ENCODE peak calls at places on chromosomes 12 and 14, in four cellular contexts. J, H, A and U are unnamed samples.

GRCh38 chr12:45458854-45459807 is 243.2 kb downstream of the ANO6 start:
- DNase-seq in J (no peak), H (peak; percentile 53), A (no peak), U (no peak)

GRCh38 chr14:97456958-97457357 is 659.8 kb downstream of the VRK1 start:
- DNase-seq in J (no peak), H (no peak), A (no peak), U (no peak)

GRCh38 chr12:111927346-111927745 is 85.3 kb downstream of the MAPKAPK5 start:
- DNase-seq in J (no peak), H (no peak), A (no peak), U (no peak)

GRCh38 chr14:28766505-28767238 is at the start of gene FOXG1:
- DNase-seq in J (no peak), H (peak; percentile 76), A (no peak), U (peak; percentile 62)

GRCh38 chr12:13178568-13179158 is 17.9 kb upstream of the EMP1 start:
- DNase-seq in J (no peak), H (no peak), A (no peak), U (no peak)

GRCh38 chr14:75568791-75569190 is 9.6 kb upstream of the FLVCR2 start:
- DNase-seq in J (no peak), H (no peak), A (no peak), U (no peak)

GRCh38 chr12:25427328-25428249 is 125.5 kb downstream of the LMNTD1 start:
- DNase-seq in J (no peak), H (no peak), A (no peak), U (no peak)

GRCh38 chr12:53952335-53952694 is 2.4 kb upstream of the HOXC12 start:
- DNase-seq in J (no peak), H (no peak), A (no peak), U (no peak)

GRCh38 chr12:132338311-132338710 is 8.9 kb upstream of the GALNT9 start:
- DNase-seq in J (no peak), H (no peak), A (no peak), U (no peak)

GRCh38 chr14:56789955-56790354 is 20.3 kb downstream of the OTX2 start:
- DNase-seq in J (no peak), H (no peak), A (no peak), U (no peak)
- TF ChIP-seq CTCF in J (no peak), H (no peak), A (no peak), U (no peak)

DNA sequence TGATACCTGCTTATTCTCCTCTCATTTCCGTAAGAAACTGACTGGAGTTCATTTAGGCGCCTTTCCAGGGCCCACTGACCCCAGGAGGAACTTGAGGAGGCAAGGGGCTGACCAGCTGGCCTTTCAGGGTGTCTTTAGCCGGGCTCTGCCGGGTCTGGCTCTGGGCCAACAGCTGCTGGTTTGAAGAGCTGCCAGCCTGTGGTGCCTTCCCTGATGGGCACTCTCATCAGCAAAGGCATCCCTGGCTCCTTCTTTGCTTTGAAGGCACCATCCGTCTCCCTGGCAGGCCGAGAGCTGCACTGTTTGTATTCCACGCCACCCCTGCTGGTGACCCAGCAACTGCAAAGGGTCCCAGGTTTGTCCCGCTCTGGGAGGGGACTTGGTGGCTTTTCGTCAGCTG is 42.0 kb downstream of the IQSEC3 start:
- DNase-seq in J (peak; percentile 32), H (no peak), A (no peak), U (no peak)
- TF ChIP-seq CTCF in J (no peak), H (no peak), A (no peak), U (no peak)

GRCh38 chr12:108099778-108100177 is 29.3 kb upstream of the WSCD2 start:
- DNase-seq in J (no peak), H (no peak), A (no peak), U (no peak)

GRCh38 chr12:108101605-108102175 is 27.4 kb upstream of the WSCD2 start:
- DNase-seq in J (no peak), H (no peak), A (no peak), U (peak; percentile 20)

GRCh38 chr12:108097160-108097911 is 31.8 kb upstream of the WSCD2 start:
- DNase-seq in J (peak; percentile 51), H (no peak), A (no peak), U (no peak)

GRCh38 chr12:108098374-108098773 is 30.7 kb upstream of the WSCD2 start:
- DNase-seq in J (no peak), H (no peak), A (no peak), U (no peak)

DNA sequence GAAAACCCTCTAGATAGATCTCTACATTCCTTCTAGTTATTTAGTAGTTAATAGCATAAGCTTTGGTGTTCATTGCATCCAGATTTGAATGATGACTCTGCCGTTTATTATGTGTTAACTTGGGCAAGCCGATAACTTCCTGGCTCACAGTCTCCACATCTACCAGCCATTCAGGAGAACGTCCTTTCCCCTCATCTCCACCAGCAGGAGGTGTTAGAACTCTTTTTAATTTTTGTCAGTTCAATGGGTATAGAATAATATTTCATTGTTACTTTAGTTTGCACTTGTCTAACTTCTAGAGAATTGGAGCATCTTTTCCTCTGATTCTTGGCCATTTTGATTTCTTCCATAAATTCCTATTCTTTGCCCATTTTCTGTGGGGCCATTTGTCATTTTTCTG is 30.0 kb upstream of the WSCD2 start:
- DNase-seq in J (no peak), H (no peak), A (no peak), U (no peak)
- TF ChIP-seq CTCF in J (peak; percentile 12), H (no peak), A (no peak), U (no peak)

GRCh38 chr12:71477609-71478008 is 38.0 kb downstream of the LGR5 start:
- DNase-seq in J (peak; percentile 43), H (no peak), A (no peak), U (no peak)

GRCh38 chr12:71477046-71477445 is 37.4 kb downstream of the LGR5 start:
- DNase-seq in J (no peak), H (no peak), A (no peak), U (no peak)

GRCh38 chr12:71472441-71472911 is 32.9 kb downstream of the LGR5 start:
- DNase-seq in J (no peak), H (no peak), A (no peak), U (no peak)

GRCh38 chr12:71476513-71476912 is 36.9 kb downstream of the LGR5 start:
- DNase-seq in J (peak; percentile 31), H (peak; percentile 83), A (no peak), U (no peak)

GRCh38 chr12:71475280-71475679 is 35.7 kb downstream of the LGR5 start:
- DNase-seq in J (peak; percentile 83), H (no peak), A (no peak), U (no peak)
- TF ChIP-seq CTCF in J (no peak), H (no peak), A (no peak), U (no peak)

DNA sequence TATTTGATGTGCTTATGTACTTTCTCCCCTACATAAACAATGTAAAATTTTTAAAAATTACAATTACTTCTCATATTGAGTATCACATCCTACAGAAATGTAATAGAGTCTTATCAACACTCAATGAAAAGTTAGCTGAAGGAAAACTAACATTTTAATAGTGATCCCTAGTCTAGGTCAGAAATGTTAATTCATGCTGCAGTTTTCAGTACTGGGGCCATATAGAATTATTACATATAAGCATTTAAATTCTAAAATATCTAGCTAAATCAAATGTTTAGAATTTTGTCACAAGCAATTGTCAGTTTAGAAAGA is 37.8 kb downstream of the SLC6A15 start:
- DNase-seq in J (no peak), H (no peak), A (no peak), U (no peak)
- TF ChIP-seq CTCF in J (no peak), H (no peak), A (no peak), U (peak; percentile 51)

DNA sequence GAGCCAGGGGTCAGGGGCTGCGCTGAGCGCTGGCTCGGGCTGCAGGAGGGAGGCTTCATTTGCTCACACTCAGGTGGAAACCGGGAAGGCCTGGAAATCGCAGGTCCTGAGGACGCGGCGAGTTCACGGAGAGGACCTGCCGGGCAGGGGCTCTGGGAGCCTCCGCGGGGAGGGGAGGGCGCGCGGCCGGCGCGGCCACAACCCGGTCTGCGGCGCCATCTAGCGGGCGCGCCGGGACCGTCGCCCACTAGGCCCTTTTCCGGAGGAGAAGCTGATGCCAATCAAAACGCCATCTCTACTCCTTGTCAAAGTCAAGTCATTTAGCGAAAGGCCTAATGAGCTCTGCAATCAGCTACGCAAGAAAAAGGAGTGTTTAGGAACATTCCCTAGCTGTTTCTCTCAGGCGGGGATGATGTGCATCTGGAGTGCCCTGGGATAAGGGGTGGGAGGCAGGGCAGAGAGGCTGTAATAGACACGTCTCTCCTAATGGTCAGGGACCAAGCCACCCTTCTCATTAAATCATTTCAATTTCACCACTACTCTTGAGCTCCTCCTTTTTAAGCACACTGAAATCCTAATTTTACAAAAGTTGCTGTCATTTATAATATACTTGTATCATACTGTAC is 885.8 kb upstream of the TMEM132C start:
- DNase-seq in J (no peak), H (peak; percentile 50), A (peak; percentile 53), U (peak; percentile 73)
- TF ChIP-seq CTCF in J (peak; percentile 60), H (peak; percentile 82), A (peak; percentile 77), U (peak; percentile 81)

GRCh38 chr14:20904393-20905029 is 13.3 kb downstream of the RNASE3 start:
- DNase-seq in J (peak; percentile 10), H (no peak), A (no peak), U (no peak)
- TF ChIP-seq CTCF in J (no peak), H (no peak), A (no peak), U (no peak)

GRCh38 chr12:27243804-27244679 is at the start of gene STK38L:
- DNase-seq in J (peak; percentile 91), H (peak; percentile 95), A (peak; percentile 95), U (peak; percentile 99)

GRCh38 chr12:27245039-27245438 is 953 bp downstream of the STK38L start:
- DNase-seq in J (no peak), H (peak; percentile 47), A (no peak), U (no peak)

GRCh38 chr12:27244680-27245005 is 557 bp downstream of the STK38L start:
- DNase-seq in J (no peak), H (peak; percentile 38), A (no peak), U (no peak)

GRCh38 chr12:27246141-27246540 is 2.1 kb downstream of the STK38L start:
- DNase-seq in J (no peak), H (no peak), A (no peak), U (no peak)

GRCh38 chr12:27243006-27243405 is 1.1 kb upstream of the STK38L start:
- DNase-seq in J (no peak), H (no peak), A (no peak), U (no peak)
- TF ChIP-seq CTCF in J (no peak), H (no peak), A (no peak), U (no peak)

GRCh38 chr12:98229539-98229921 is 285.9 kb upstream of the TMPO start:
- DNase-seq in J (no peak), H (no peak), A (no peak), U (no peak)

GRCh38 chr12:98228619-98229538 is 286.5 kb upstream of the TMPO start:
- DNase-seq in J (no peak), H (no peak), A (no peak), U (no peak)

GRCh38 chr12:98232753-98233385 is 282.5 kb upstream of the TMPO start:
- DNase-seq in J (no peak), H (peak; percentile 47), A (no peak), U (no peak)

GRCh38 chr12:98224584-98225221 is 290.7 kb upstream of the TMPO start:
- DNase-seq in J (no peak), H (no peak), A (no peak), U (no peak)

DNA sequence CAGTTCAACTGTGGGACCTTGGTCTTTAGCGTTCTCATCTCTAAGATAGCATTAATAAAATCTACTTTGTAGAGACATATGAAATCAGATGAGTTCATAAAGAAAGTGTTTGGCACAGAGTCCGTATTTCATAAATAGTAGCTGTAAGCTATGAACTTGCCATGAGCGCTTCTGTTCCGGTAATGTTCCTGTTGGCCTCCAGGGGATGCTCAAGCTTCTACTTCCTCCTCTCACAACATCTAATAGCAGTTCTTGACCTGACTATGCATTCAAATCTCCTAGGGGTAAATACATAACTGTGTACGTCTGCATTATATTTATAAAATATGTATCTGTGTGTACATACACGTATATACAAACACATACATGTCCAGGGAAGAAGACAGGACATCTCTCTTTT is 288.2 kb upstream of the TMPO start:
- DNase-seq in J (no peak), H (no peak), A (no peak), U (no peak)
- TF ChIP-seq CTCF in J (no peak), H (peak; percentile 47), A (no peak), U (peak; percentile 52)